ENCODE peak calls at places on chromosomes 5 and 9, in ten cellular contexts. Q is mesendoderm; D is NCI-H226; F is GM06990; M is right cardiac atrium; U is CD4-positive, alpha-beta T cell; H is neural crest cell; N is GM12891; X is dorsolateral prefrontal cortex; L is EL. T is an unnamed sample.

GRCh38 chr9:85541876-85542275 is 199.9 kb downstream of the AGTPBP1 start:
- DNase-seq in Q (peak), D (no peak), F (no peak), M (no peak), U (no peak), H (no peak), N (no peak), X (no peak), L (no peak), T (no peak)

GRCh38 chr5:117590944-117591343 is 1016.3 kb upstream of the SEMA6A start:
- DNase-seq in Q (peak), D (no peak), F (no peak), M (no peak), U (no peak), H (no peak), N (no peak), X (no peak), L (peak), T (no peak)

GRCh38 chr9:93672622-93673270 is 96.4 kb downstream of the PHF2 start:
- DNase-seq in Q (no peak), D (no peak), F (no peak), M (no peak), U (no peak), H (no peak), N (no peak), X (peak), L (peak), T (peak)

GRCh38 chr5:101067415-101067814 is 164.3 kb upstream of the ST8SIA4 start:
- DNase-seq in Q (peak), D (peak), F (no peak), M (no peak), U (no peak), H (no peak), N (no peak), X (no peak), L (no peak), T (no peak)

GRCh38 chr5:68891718-68892117 is 202.1 kb upstream of the SLC30A5 start:
- DNase-seq in Q (no peak), D (no peak), F (peak), M (no peak), U (no peak), H (no peak), N (peak), X (no peak), L (no peak), T (no peak)

GRCh38 chr5:143386725-143387124 is 16.8 kb downstream of the NR3C1 start:
- DNase-seq in Q (no peak), D (peak), F (no peak), M (no peak), U (no peak), H (no peak), N (no peak), X (no peak), L (peak), T (no peak)

GRCh38 chr5:1570975-1571374 is 47.2 kb upstream of the LPCAT1 start:
- DNase-seq in Q (peak), D (no peak), F (no peak), M (no peak), U (no peak), H (no peak), N (no peak), X (no peak), L (no peak), T (no peak)

GRCh38 chr9:72947987-72948465 is 4.8 kb downstream of the ALDH1A1 start:
- DNase-seq in Q (peak), D (no peak), F (no peak), M (no peak), U (no peak), H (no peak), N (no peak), X (no peak), L (no peak), T (no peak)

GRCh38 chr5:163914911-163915310 is 409.5 kb downstream of the MAT2B start:
- DNase-seq in Q (peak), D (peak), F (peak), M (no peak), U (no peak), H (no peak), N (no peak), X (no peak), L (no peak), T (no peak)

T was measured in 8988T.